ENCODE peak calls at places on chromosomes 13 and 19, in seven cellular contexts. T, Q, R, D, Z, K and U are unnamed samples.
A peak's percentile ranks its signal among the peaks of the same experiment; 100 is the strongest.

GRCh38 chr19:14772467-14772866 is 5.9 kb downstream of the ADGRE2 start:
- DNase-seq in T (no peak), Q (no peak), R (no peak), D (no peak), Z (no peak), K (no peak), U (no peak)

GRCh38 chr13:38090913-38091312 is 221.3 kb upstream of the TRPC4 start:
- DNase-seq in T (no peak), Q (no peak), R (no peak), D (no peak), Z (no peak), K (no peak), U (no peak)

GRCh38 chr13:58773280-58773859 is 1141.8 kb downstream of the PCDH17 start:
- DNase-seq in T (no peak), Q (no peak), R (no peak), D (no peak), Z (no peak), K (no peak), U (no peak)

GRCh38 chr13:94324409-94325147 is 154.9 kb downstream of the DCT start:
- DNase-seq in T (no peak), Q (no peak), R (no peak), D (no peak), Z (no peak), K (no peak), U (no peak)

GRCh38 chr19:54478677-54479266 is 5.7 kb upstream of the CDC42EP5 start:
- DNase-seq in T (no peak), Q (no peak), R (no peak), D (no peak), Z (no peak), K (peak; percentile 54), U (peak; percentile 81)

GRCh38 chr13:60509601-60510386 is 112.8 kb downstream of the TDRD3 start:
- DNase-seq in T (no peak), Q (no peak), R (no peak), D (no peak), Z (no peak), K (no peak), U (no peak)

GRCh38 chr19:38071647-38072046 is 152.4 kb downstream of the DPF1 start:
- DNase-seq in T (no peak), Q (no peak), R (no peak), D (no peak), Z (no peak), K (no peak), U (no peak)

GRCh38 chr13:52414963-52415362 is 9.0 kb upstream of the THSD1 start:
- DNase-seq in T (no peak), Q (no peak), R (no peak), D (no peak), Z (no peak), K (peak; percentile 48), U (no peak)

GRCh38 chr19:13241321-13242104 is 91.3 kb downstream of the IER2 start:
- DNase-seq in T (no peak), Q (no peak), R (no peak), D (no peak), Z (no peak), K (no peak), U (peak; percentile 71)

GRCh38 chr19:3149089-3149488 is 13.3 kb downstream of the GNA15 start:
- DNase-seq in T (no peak), Q (no peak), R (no peak), D (no peak), Z (no peak), K (no peak), U (no peak)

GRCh38 chr19:32750441-32751055 is 31.0 kb downstream of the TDRD12 start:
- DNase-seq in T (no peak), Q (no peak), R (no peak), D (no peak), Z (no peak), K (no peak), U (no peak)

GRCh38 chr13:33349996-33350826 is 64.7 kb upstream of the STARD13 start:
- DNase-seq in T (peak; percentile 82), Q (no peak), R (peak; percentile 41), D (peak; percentile 71), Z (peak; percentile 60), K (peak; percentile 47), U (peak; percentile 79)

GRCh38 chr13:28657784-28658538 is 969 bp upstream of the POMP start:
- DNase-seq in T (no peak), Q (no peak), R (no peak), D (no peak), Z (no peak), K (peak; percentile 42), U (no peak)

GRCh38 chr13:27174766-27175455 is 3.3 kb upstream of the USP12 start:
- DNase-seq in T (no peak), Q (no peak), R (no peak), D (no peak), Z (no peak), K (no peak), U (no peak)

GRCh38 chr13:55302568-55302967 is 1838.2 kb upstream of the PRR20A start:
- DNase-seq in T (no peak), Q (no peak), R (no peak), D (no peak), Z (no peak), K (no peak), U (no peak)

GRCh38 chr13:33927315-33927714 is 109.4 kb downstream of the RFC3 start:
- DNase-seq in T (no peak), Q (no peak), R (no peak), D (no peak), Z (no peak), K (peak; percentile 78), U (no peak)

GRCh38 chr19:49856574-49857021 is 5.6 kb downstream of the PTOV1 start:
- DNase-seq in T (no peak), Q (no peak), R (no peak), D (no peak), Z (no peak), K (no peak), U (peak; percentile 58)
- H3K36me3 ChIP-seq in T (peaks cover 74% of the 10 kb centered on the region), Q (peaks cover 19% of the 10 kb centered on the region), R (peaks cover 4% of the 10 kb centered on the region), D (peaks cover 11% of the 10 kb centered on the region), Z (peaks cover 11% of the 10 kb centered on the region), K (peaks cover 43% of the 10 kb centered on the region), U (peaks cover 27% of the 10 kb centered on the region)

DNA sequence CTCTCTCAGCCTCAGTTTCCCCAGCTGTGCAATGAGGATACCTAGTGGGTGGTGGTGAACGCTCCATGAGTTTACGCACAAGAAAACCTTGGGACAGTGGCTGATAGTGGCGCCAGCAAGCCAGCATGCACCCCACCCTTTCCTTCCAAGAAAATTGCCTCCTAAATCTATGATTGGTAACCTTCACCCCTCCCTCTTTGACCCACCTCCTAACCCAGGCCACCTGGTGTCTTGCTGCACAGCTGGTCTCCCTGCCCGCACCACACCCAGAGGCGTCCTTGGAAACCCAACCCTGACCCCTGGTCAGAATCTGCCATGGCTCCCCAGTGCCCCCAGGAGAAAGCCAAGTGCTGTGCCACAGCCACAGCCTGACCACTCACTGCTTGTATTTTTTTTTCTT is 22.8 kb upstream of the BCL3 start:
- DNase-seq in T (no peak), Q (no peak), R (no peak), D (peak; percentile 82), Z (peak; percentile 67), K (no peak), U (no peak)
- H3K4me3 ChIP-seq in T (no peak overlapping the region), Q (no peak overlapping the region), R (no peak overlapping the region), D (peak overlapping the region; percentile 12), Z (no peak overlapping the region), K (no peak overlapping the region), U (no peak overlapping the region)

GRCh38 chr13:112102243-112102642 is 35.3 kb downstream of the SOX1 start:
- DNase-seq in T (peak; percentile 11), Q (no peak), R (no peak), D (no peak), Z (no peak), K (no peak), U (peak; percentile 55)
- H3K27me3 ChIP-seq in T (peaks cover 62% of the 10 kb centered on the region), Q (peaks cover 5% of the 10 kb centered on the region), R (peaks cover 59% of the 10 kb centered on the region), D (peaks cover 53% of the 10 kb centered on the region), Z (peaks cover 94% of the 10 kb centered on the region), K (no peaks in the 10 kb centered on the region), U (peaks cover 63% of the 10 kb centered on the region)

GRCh38 chr19:16425993-16426392 is 45.8 kb downstream of the EPS15L1 start:
- DNase-seq in T (no peak), Q (no peak), R (no peak), D (no peak), Z (no peak), K (no peak), U (no peak)
- H3K36me3 ChIP-seq in T (peaks cover 98% of the 10 kb centered on the region), Q (peaks cover 29% of the 10 kb centered on the region), R (peaks cover 23% of the 10 kb centered on the region), D (peaks cover 15% of the 10 kb centered on the region), Z (peaks cover 35% of the 10 kb centered on the region), K (peaks cover 26% of the 10 kb centered on the region), U (peaks cover 23% of the 10 kb centered on the region)

DNA sequence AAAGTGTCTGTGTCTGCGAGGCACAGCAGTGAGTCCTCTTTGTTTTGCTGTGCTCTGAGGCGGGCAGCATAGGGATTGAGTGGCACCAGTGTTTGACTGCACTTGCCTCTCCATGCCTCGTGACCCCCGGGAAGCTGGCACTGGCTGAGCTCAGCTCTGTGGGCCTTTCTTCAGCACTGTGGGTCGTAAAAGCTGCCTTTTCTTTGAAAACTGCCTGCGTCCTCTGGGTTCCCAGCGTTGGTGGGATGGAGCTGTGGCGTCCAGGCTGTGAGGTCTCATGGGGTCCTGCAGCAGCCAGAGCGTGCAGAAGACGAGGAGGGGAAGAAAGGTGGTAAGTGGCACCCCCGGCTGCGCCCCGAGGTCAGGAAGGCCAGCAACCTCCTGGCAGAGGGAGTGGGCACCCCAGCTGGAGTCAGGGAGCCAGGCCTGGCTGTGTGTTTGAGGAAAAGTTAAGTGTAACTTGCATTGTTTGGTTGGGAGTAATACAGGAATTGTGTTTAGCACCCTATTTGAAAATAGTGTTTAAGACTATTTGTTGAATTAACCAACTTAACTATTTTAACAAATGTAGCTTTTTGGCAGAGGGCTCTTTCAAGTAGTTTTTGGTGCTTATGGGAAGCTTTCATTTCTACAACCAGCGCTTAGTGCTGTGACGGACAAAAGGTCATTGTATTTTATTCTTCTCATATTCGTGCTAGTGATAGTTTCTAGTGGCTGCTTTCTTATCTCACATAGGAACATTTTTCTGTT is 79.3 kb upstream of the TEX29 start:
- DNase-seq in T (no peak), Q (no peak), R (no peak), D (no peak), Z (no peak), K (no peak), U (peak; percentile 51)
- H3K4me3 ChIP-seq in T (no peak overlapping the region), Q (no peak overlapping the region), R (peak overlapping the region; percentile 7), D (no peak overlapping the region), Z (no peak overlapping the region), K (no peak overlapping the region), U (no peak overlapping the region)

GRCh38 chr13:41004875-41005693 is 14.0 kb downstream of the ELF1 start:
- DNase-seq in T (no peak), Q (no peak), R (no peak), D (no peak), Z (no peak), K (no peak), U (no peak)
- H3K27me3 ChIP-seq in T (no peaks in the 10 kb centered on the region), Q (no peaks in the 10 kb centered on the region), R (no peaks in the 10 kb centered on the region), D (no peaks in the 10 kb centered on the region), Z (no peaks in the 10 kb centered on the region), K (no peaks in the 10 kb centered on the region), U (no peaks in the 10 kb centered on the region)